ENCODE peak calls at places on chromosomes 13 and 19, in seven cellular contexts. N, X, S, P, L, U and Q are unnamed samples.
A peak's percentile ranks its signal among the peaks of the same experiment; 100 is the strongest.

GRCh38 chr13:51222510-51223283 is 499 bp downstream of the FAM124A start:
- DNase-seq in N (no peak), X (peak; percentile 29), S (no peak), P (no peak), L (no peak), U (no peak), Q (peak; percentile 17)

GRCh38 chr13:37736040-37736439 is 133.5 kb downstream of the TRPC4 start:
- DNase-seq in N (no peak), X (no peak), S (no peak), P (no peak), L (no peak), U (no peak), Q (no peak)

GRCh38 chr19:15423130-15423529 is 4.3 kb upstream of the AKAP8L start:
- DNase-seq in N (no peak), X (no peak), S (no peak), P (no peak), L (no peak), U (no peak), Q (no peak)

GRCh38 chr19:54523403-54523802 is 20.8 kb downstream of the LAIR2 start:
- DNase-seq in N (peak; percentile 7), X (no peak), S (no peak), P (peak; percentile 13), L (peak; percentile 91), U (peak; percentile 10), Q (peak; percentile 92)

GRCh38 chr19:15107056-15108010 is at the start of gene SYDE1:
- DNase-seq in N (no peak), X (no peak), S (no peak), P (no peak), L (peak; percentile 83), U (no peak), Q (peak; percentile 74)

GRCh38 chr19:34430738-34431625 is 2.8 kb downstream of the UBA2 start:
- DNase-seq in N (peak; percentile 53), X (no peak), S (no peak), P (peak; percentile 17), L (peak; percentile 13), U (peak; percentile 18), Q (peak; percentile 37)

GRCh38 chr19:14916848-14917247 is 24.4 kb upstream of the OR7C2 start:
- DNase-seq in N (no peak), X (no peak), S (no peak), P (no peak), L (no peak), U (no peak), Q (no peak)

GRCh38 chr13:33512880-33513554 is 227.5 kb upstream of the STARD13 start:
- DNase-seq in N (no peak), X (no peak), S (no peak), P (no peak), L (no peak), U (no peak), Q (no peak)

GRCh38 chr19:38877781-38878574 is at the start of gene RINL:
- DNase-seq in N (no peak), X (peak; percentile 57), S (peak; percentile 57), P (no peak), L (no peak), U (peak; percentile 60), Q (no peak)

GRCh38 chr13:95679722-95680121 is 2.8 kb downstream of the DNAJC3 start:
- DNase-seq in N (no peak), X (no peak), S (no peak), P (no peak), L (no peak), U (no peak), Q (no peak)

GRCh38 chr13:98581971-98582702 is 5.2 kb upstream of the STK24 start:
- DNase-seq in N (no peak), X (no peak), S (no peak), P (no peak), L (peak; percentile 37), U (no peak), Q (peak; percentile 35)

GRCh38 chr13:80131204-80131603 is 209.7 kb downstream of the SPRY2 start:
- DNase-seq in N (no peak), X (no peak), S (no peak), P (no peak), L (peak; percentile 55), U (no peak), Q (peak; percentile 34)

GRCh38 chr13:101530293-101530692 is 77.8 kb downstream of the ITGBL1 start:
- DNase-seq in N (no peak), X (no peak), S (no peak), P (no peak), L (no peak), U (no peak), Q (no peak)

GRCh38 chr13:51728972-51729371 is 75.0 kb downstream of the DHRS12 start:
- DNase-seq in N (no peak), X (no peak), S (no peak), P (no peak), L (peak; percentile 17), U (no peak), Q (peak; percentile 64)

GRCh38 chr13:26485786-26486185 is 71.7 kb upstream of the WASF3 start:
- DNase-seq in N (no peak), X (no peak), S (no peak), P (no peak), L (no peak), U (no peak), Q (no peak)

GRCh38 chr13:38090913-38091312 is 221.3 kb upstream of the TRPC4 start:
- DNase-seq in N (no peak), X (no peak), S (no peak), P (no peak), L (no peak), U (no peak), Q (no peak)

GRCh38 chr19:8697671-8698432 is 743 bp downstream of the ACTL9 start:
- DNase-seq in N (no peak), X (no peak), S (no peak), P (no peak), L (no peak), U (no peak), Q (peak; percentile 19)

GRCh38 chr19:1399745-1400144 is 1.6 kb downstream of the GAMT start:
- DNase-seq in N (no peak), X (no peak), S (no peak), P (no peak), L (no peak), U (no peak), Q (no peak)